ENCODE peak calls at places on chromosomes 5 and 9, in four cellular contexts. R is neural progenitor cell, Y is hepatocyte, E is OCI-LY7. K is an unnamed sample. For H3K9me3, the result is how much of the 10 kb centered on the place peaks cover.

GRCh38 chr9:99345936-99346335 is 123.9 kb downstream of the SEC61B start:
- DNase-seq in R (no peak), E (no peak), Y (no peak), K (no peak)

GRCh38 chr5:169243651-169244422 is 57.1 kb downstream of the SLIT3 start:
- DNase-seq in E (no peak), R (no peak), Y (no peak), K (no peak)

GRCh38 chr9:131030978-131031641 is 22.1 kb downstream of the LAMC3 start:
- DNase-seq in R (no peak), Y (no peak), E (no peak), K (no peak)

GRCh38 chr9:72039532-72039931 is 20.9 kb downstream of the C9orf57 start:
- DNase-seq in Y (no peak), R (no peak), E (no peak), K (no peak)

GRCh38 chr5:170357853-170358497 is 31.2 kb downstream of the KCNMB1 start:
- DNase-seq in E (peak), Y (no peak), R (no peak), K (no peak)

GRCh38 chr5:79109527-79110492 is 1.8 kb upstream of the BHMT start:
- DNase-seq in Y (peak), R (peak), E (peak), K (peak)

GRCh38 chr5:111010783-111011182 is 60.7 kb upstream of the TSLP start:
- DNase-seq in Y (no peak), E (no peak), R (no peak), K (no peak)

GRCh38 chr5:10949856-10950630 is 189.0 kb upstream of the DAP start:
- DNase-seq in R (no peak), E (no peak), Y (no peak), K (no peak)

GRCh38 chr9:90838098-90838497 is 36.5 kb downstream of the SYK start:
- DNase-seq in E (peak), Y (no peak), R (no peak), K (peak)

GRCh38 chr9:113933188-113933587 is 57.1 kb downstream of the ZNF618 start:
- DNase-seq in Y (no peak), R (no peak), E (no peak), K (no peak)

GRCh38 chr9:124735121-124735520 is 36.0 kb downstream of the NR6A1 start:
- DNase-seq in R (no peak), E (peak), Y (no peak), K (no peak)

GRCh38 chr9:93813687-93814560 is 141.2 kb downstream of the BARX1 start:
- DNase-seq in R (peak), E (no peak), Y (no peak), K (no peak)

GRCh38 chr5:168987540-168988300 is 313.2 kb downstream of the SLIT3 start:
- DNase-seq in E (peak), Y (peak), R (peak), K (peak)

GRCh38 chr9:36935332-36935731 is 98.7 kb downstream of the PAX5 start:
- DNase-seq in R (no peak), Y (no peak), E (no peak), K (no peak)

GRCh38 chr9:93676310-93677054 is 100.1 kb downstream of the PHF2 start:
- DNase-seq in E (no peak), Y (no peak), R (no peak), K (no peak)

GRCh38 chr9:93105620-93106019 is 9.6 kb downstream of the CARD19 start:
- DNase-seq in R (no peak), E (no peak), Y (no peak), K (no peak)

GRCh38 chr5:168195110-168195509 is 96.3 kb upstream of the WWC1 start:
- DNase-seq in R (no peak), E (no peak), Y (no peak), K (no peak)

GRCh38 chr5:96729156-96729555 is 67.0 kb downstream of the CAST start:
- DNase-seq in E (no peak), Y (no peak), R (no peak), K (no peak)

GRCh38 chr9:6945871-6946270 is 188.1 kb downstream of the KDM4C start:
- DNase-seq in R (no peak), Y (no peak), E (no peak), K (no peak)

GRCh38 chr5:157602505-157602904 is 26.9 kb upstream of the ADAM19 start:
- DNase-seq in Y (no peak), R (no peak), E (peak), K (no peak)

GRCh38 chr5:91296691-91297143 is 86.4 kb downstream of the ARRDC3 start:
- DNase-seq in R (no peak), E (no peak), Y (no peak), K (no peak)

GRCh38 chr9:124602632-124603031 is 95.4 kb upstream of the NR5A1 start:
- DNase-seq in R (no peak), E (no peak), Y (no peak), K (no peak)

GRCh38 chr9:13555516-13555915 is 276.0 kb upstream of the MPDZ start:
- DNase-seq in E (no peak), Y (no peak), R (no peak), K (no peak)

DNA sequence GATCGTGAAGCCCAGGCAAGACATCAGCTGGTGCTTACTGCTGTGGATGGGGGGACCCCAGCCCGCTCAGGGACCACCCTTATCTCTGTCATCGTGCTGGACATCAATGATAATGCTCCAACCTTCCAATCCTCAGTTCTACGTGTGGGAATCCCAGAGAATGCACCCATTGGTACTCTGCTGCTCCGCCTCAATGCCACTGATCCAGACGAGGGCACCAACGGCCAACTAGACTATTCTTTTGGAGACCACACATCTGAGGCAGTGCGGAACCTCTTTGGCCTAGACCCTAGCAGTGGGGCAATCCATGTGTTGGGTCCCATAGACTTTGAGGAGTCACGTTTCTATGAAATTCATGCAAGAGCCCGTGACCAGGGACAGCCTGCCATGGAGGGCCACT is 960 bp downstream of the PCDHGC5 start:
- DNase-seq in Y (no peak), R (no peak), E (no peak), K (no peak)
- H3K9me3 ChIP-seq in Y (under half), R (under half), E (under half), K (under half)

DNA sequence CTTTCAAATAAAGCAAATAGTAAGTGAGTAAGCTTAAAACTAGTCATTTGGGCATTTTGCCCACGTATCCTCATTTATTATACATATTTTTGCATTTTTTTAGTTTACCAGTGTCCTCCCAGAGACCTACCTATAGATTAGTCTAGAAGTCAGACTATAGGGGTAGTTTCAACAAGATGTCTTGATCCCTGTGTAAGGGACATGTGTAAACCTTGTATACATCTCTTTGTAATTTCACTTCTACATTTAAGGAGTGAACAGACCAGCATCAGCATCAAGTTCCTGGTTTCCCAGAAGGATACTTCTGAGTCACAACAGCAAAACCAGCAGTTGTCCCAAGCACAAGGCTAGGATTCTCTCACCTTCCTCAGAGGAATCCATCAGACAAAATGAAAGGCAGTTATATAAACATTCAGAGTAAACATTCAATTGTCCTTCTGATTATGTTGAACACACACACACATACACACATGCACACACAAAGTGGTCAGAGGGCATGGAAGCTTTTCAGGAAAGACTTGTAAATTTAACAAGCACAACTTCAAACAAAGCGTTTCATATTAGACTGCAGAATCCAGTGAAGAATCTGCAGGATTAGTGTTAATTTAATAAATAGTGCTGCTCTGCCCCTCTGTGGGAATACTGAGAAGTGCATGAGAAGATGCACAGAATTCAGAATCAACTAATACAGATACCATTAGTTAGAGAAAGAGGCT is 55.4 kb downstream of the HINT1 start:
- DNase-seq in R (peak), E (peak), Y (peak), K (peak)
- TF ChIP-seq EZH2phosphoT487 in R (no peak), E (no peak), Y (no peak), K (no peak)

GRCh38 chr9:119043996-119044395 is 325.2 kb downstream of the BRINP1 start:
- DNase-seq in Y (no peak), R (no peak), E (no peak), K (no peak)

GRCh38 chr9:119050281-119050680 is 319.0 kb downstream of the BRINP1 start:
- DNase-seq in E (no peak), Y (no peak), R (no peak), K (no peak)

GRCh38 chr9:119047513-119047912 is 321.7 kb downstream of the BRINP1 start:
- DNase-seq in Y (no peak), E (no peak), R (no peak), K (no peak)

GRCh38 chr9:119044801-119045200 is 324.4 kb downstream of the BRINP1 start:
- DNase-seq in R (peak), E (no peak), Y (peak), K (no peak)
- H3K9me3 ChIP-seq in R (under half), E (under half), Y (under half), K (under half)

DNA sequence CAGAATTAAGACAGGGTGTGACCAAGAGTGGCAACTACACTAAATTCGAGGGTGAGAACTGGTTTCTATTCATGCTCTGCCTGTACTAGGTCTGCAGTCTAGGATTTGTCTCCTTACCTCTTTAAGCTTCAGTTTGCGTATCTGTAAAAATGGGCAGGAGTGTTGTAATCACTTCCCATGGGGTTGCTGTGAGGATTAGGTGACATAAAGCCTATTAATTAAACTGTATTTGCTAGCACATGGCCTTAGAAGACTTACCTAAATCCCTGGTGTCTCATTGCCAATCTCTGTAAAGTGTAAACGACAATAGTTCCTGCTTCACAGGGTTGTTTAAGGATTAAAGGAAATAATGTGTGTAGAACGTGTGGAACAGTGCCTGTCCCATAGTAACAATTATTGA is 193.6 kb downstream of the DRD1 start:
- DNase-seq in R (no peak), E (no peak), Y (no peak), K (no peak)
- TF ChIP-seq EZH2phosphoT487 in R (no peak), E (no peak), Y (no peak), K (no peak)

DNA sequence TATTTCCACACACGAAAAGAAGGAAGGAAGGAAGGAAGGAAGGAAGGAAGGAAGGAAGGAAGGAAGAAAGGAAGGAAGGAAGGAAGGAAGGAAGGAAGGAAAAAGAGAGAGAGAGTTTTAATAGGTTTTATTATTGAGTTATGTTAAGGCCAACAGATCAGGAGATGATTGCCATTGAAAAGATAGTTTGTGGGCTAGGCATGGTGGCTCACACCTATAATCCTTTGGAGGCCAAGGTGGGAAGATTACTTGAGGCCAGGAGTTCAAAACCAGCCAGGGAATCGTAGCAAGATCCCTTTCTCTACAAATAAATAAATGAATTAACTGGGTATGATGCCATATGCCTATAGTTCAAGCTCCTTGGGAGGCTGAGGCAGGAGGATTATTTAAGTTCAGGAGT is 877.2 kb downstream of the TLE4 start:
- DNase-seq in R (no peak), E (no peak), Y (no peak), K (no peak)
- H3K9me3 ChIP-seq in R (under half), E (under half), Y (under half), K (under half)

DNA sequence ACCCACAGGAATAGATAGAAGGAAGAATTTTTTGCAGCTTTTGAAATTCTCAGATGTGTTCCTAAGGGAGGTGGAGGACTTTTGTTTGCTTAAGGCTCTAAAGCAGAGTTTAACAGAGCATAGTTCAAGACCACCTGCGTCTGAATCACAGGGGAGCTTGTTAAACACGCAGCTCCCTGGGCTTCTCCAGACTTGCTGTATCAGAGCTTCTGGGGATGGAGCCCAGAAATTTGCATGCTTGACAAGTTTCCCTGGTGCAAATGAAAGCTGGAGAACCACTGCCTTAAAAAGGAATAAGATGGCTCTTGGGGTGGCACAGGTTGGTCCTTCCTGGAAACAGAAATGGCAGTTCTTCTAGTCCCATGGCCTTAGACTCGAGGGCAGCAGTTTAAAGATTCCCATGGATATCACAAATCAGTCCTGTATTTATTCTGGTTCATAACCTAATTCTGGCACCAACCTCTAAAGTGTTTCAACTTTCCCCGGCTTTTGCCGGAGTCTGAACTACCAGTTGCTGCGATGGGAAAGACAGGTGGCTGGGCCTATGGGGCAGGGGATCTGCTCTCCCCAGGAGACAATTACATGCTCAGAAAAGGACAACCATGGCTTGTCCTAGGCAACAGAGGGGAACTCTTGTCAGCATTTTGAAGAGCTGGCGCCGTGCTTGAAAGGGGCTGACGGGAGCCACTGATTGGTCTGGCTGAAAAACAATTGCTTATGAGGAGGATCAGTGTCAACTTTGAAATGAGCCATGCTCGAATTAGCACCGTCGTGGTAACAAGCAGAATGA is 599.6 kb downstream of the CCDC171 start:
- DNase-seq in Y (no peak), R (peak), E (no peak), K (no peak)
- TF ChIP-seq EZH2phosphoT487 in Y (no peak), R (no peak), E (no peak), K (no peak)

GRCh38 chr5:134979416-134979815 is 11.7 kb downstream of the CATSPER3 start:
- DNase-seq in E (no peak), R (no peak), Y (no peak), K (no peak)
- H3K9me3 ChIP-seq in E (under half), R (under half), Y (under half), K (under half)

GRCh38 chr9:137972988-137973470 is 95.4 kb downstream of the CACNA1B start:
- DNase-seq in E (no peak), Y (peak), R (no peak), K (no peak)
- TF ChIP-seq EZH2phosphoT487 in E (no peak), Y (no peak), R (no peak), K (no peak)

DNA sequence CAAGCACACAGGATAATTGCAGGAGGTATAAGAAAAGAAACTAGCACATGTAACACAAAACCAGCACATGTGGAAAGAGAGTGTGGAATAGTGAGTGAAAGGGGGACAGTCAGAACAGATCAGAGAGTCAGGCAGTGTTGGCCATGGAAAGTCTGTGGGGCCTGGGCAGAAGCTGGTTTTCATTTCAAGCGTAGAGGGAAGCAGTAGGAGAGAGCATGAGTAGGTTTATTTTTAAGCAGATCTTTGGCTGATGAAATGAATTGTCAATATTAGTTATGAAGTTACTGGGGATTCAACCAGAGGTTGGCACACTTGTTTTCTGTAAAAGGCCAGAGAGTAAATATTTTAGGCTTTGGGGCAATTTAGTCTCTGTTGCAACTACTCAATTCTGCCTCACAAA is 283.1 kb downstream of the SMARCA2 start:
- DNase-seq in R (no peak), Y (no peak), E (no peak), K (no peak)
- H3K9me3 ChIP-seq in R (under half), Y (under half), E (under half), K (under half)

DNA sequence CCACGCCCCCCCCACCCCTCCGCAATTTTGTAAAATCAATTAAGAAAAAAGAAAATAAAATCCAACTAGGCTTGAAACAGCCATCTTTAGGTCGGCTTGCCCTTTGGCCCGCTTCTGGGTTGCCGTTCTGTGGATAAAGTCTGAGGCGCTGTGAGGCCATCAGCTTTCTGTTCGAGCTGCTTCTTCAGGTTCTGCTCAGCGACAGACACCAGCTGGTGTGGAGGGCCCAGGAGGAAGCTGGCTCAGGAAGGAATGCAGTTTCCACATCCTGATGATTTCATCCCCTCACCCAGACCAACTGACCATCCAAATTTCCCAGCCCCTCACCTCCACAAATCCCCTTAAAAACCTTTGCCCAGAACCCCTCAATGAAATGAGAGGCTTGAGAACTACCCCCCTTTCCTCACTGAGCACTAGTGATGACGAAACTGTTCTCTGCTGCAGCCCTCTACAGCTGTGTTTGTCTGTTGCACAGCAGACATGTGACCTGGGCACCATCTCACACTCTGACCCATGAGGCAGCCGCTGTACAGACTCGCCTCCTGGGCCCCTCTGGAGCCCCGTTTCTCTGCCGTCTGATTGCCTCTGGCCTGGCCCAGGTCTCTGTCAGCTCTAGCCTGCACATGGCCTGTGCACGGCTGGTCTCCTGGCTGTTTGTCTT is 45.4 kb downstream of the SPATA31C2 start:
- DNase-seq in E (no peak), Y (peak), R (no peak), K (no peak)
- TF ChIP-seq EZH2phosphoT487 in E (no peak), Y (no peak), R (no peak), K (no peak)

K was measured in MM.1S.